ENCODE peak calls at places on chromosomes 1 and 21, in six cellular contexts. S is H1; R is T-cell; H is psoas muscle; M is astrocyte of the cerebellum; K is naive thymus-derived CD4-positive, alpha-beta T cell. E is an unnamed sample.

GRCh38 chr1:41390573-41390972 is 29.3 kb downstream of the FOXO6 start:
- DNase-seq in S (no peak), R (no peak), H (no peak), M (no peak), K (no peak), E (no peak)

GRCh38 chr1:183648042-183648441 is 5.1 kb downstream of the APOBEC4 start:
- DNase-seq in S (no peak), R (no peak), H (no peak), M (no peak), K (no peak), E (no peak)

GRCh38 chr1:68141079-68141800 is 90.8 kb upstream of the DIRAS3 start:
- DNase-seq in S (peak), R (no peak), H (no peak), M (peak), K (no peak), E (no peak)

GRCh38 chr1:159800177-159800935 is 1.8 kb upstream of the FCRL6 start:
- DNase-seq in S (no peak), R (peak), H (no peak), M (no peak), K (no peak), E (no peak)

GRCh38 chr21:42155045-42155855 is 63.7 kb upstream of the ABCG1 start:
- DNase-seq in S (no peak), R (no peak), H (no peak), M (no peak), K (no peak), E (no peak)

GRCh38 chr1:188089461-188089860 is 1260.7 kb downstream of the PLA2G4A start:
- DNase-seq in S (no peak), R (no peak), H (no peak), M (no peak), K (no peak), E (no peak)

GRCh38 chr1:67573481-67573880 is 111.5 kb upstream of the GADD45A start:
- DNase-seq in S (no peak), R (no peak), H (no peak), M (no peak), K (no peak), E (no peak)

GRCh38 chr1:68725353-68725752 is 228.5 kb upstream of the DEPDC1 start:
- DNase-seq in S (no peak), R (no peak), H (no peak), M (peak), K (no peak), E (no peak)

GRCh38 chr1:198681831-198682756 is 43.3 kb downstream of the PTPRC start:
- DNase-seq in S (no peak), R (peak), H (peak), M (peak), K (peak), E (peak)

GRCh38 chr1:102174259-102174863 is 177.6 kb upstream of the OLFM3 start:
- DNase-seq in S (peak), R (no peak), H (no peak), M (no peak), K (no peak), E (no peak)

GRCh38 chr1:53987880-53988279 is 30.1 kb downstream of the LDLRAD1 start:
- DNase-seq in S (no peak), R (no peak), H (no peak), M (no peak), K (no peak), E (no peak)

GRCh38 chr1:118204106-118204505 is 19.1 kb upstream of the SPAG17 start:
- DNase-seq in S (no peak), R (no peak), H (no peak), M (no peak), K (no peak), E (no peak)

GRCh38 chr1:24558902-24559791 is 3.3 kb downstream of the NCMAP start:
- DNase-seq in S (peak), R (no peak), H (peak), M (peak), K (no peak), E (no peak)

GRCh38 chr1:22341791-22342605 is 109.7 kb upstream of the ZBTB40 start:
- DNase-seq in S (no peak), R (no peak), H (peak), M (no peak), K (no peak), E (no peak)

GRCh38 chr1:160107512-160107911 is 8.0 kb upstream of the ATP1A2 start:
- DNase-seq in S (no peak), R (no peak), H (peak), M (no peak), K (no peak), E (no peak)

GRCh38 chr1:64514197-64514765 is 44.4 kb downstream of the CACHD1 start:
- DNase-seq in S (no peak), R (no peak), H (no peak), M (peak), K (no peak), E (no peak)

E was measured in effector memory CD4-positive, alpha-beta T cell.